ENCODE peak calls at places on chromosomes 16 and 17, in nine cellular contexts. K, A, B, V, Q, Y, C, F and J are unnamed samples.

GRCh38 chr16:27204232-27204915 is 1.0 kb downstream of the KDM8 start:
- DNase-seq in Y (peak), Q (no peak), A (no peak), F (no peak), C (no peak), B (no peak), K (no peak), V (no peak), J (no peak)

GRCh38 chr16:31451681-31452351 is 7.5 kb upstream of the ARMC5 start:
- DNase-seq in V (no peak), Q (peak), F (peak), A (peak), B (peak), C (peak), K (peak), Y (no peak), J (no peak)

GRCh38 chr16:80899804-80900592 is 95.6 kb upstream of the CDYL2 start:
- DNase-seq in C (peak), B (peak), Y (no peak), V (no peak), A (peak), K (peak), F (no peak), Q (peak), J (peak)

GRCh38 chr17:47427985-47428384 is 102.9 kb upstream of the NPEPPS start:
- DNase-seq in V (no peak), A (no peak), B (no peak), F (no peak), K (no peak), Q (no peak), C (no peak), Y (no peak), J (no peak)

GRCh38 chr17:18141210-18141803 is 32.8 kb downstream of the MYO15A start:
- DNase-seq in F (no peak), V (no peak), K (peak), Y (no peak), A (no peak), C (no peak), B (peak), Q (no peak), J (no peak)

GRCh38 chr16:86576591-86577313 is 1.6 kb upstream of the FOXL1 start:
- DNase-seq in B (no peak), A (peak), V (no peak), Y (no peak), K (no peak), Q (no peak), F (no peak), C (peak), J (no peak)

GRCh38 chr17:39979865-39980401 is 674 bp upstream of the PSMD3 start:
- DNase-seq in F (peak), V (no peak), C (no peak), B (peak), K (peak), Y (no peak), Q (no peak), A (no peak), J (no peak)

GRCh38 chr16:27748868-27749546 is 199.1 kb downstream of the KATNIP start:
- DNase-seq in C (no peak), B (peak), Q (no peak), V (peak), K (peak), Y (no peak), A (peak), F (peak), J (no peak)

GRCh38 chr17:75088902-75089417 is 1.2 kb downstream of the SLC16A5 start:
- DNase-seq in B (no peak), A (no peak), K (no peak), F (no peak), V (no peak), C (no peak), Q (no peak), Y (no peak), J (no peak)

GRCh38 chr17:69179227-69179952 is 37.7 kb upstream of the ABCA6 start:
- DNase-seq in A (no peak), C (no peak), B (peak), V (peak), K (peak), Y (no peak), Q (no peak), F (no peak), J (no peak)

GRCh38 chr17:60149691-60150582 is at the start of gene CA4:
- DNase-seq in C (peak), Q (no peak), K (peak), Y (peak), B (no peak), A (no peak), V (no peak), F (no peak), J (no peak)

GRCh38 chr17:48484256-48484655 is 46.6 kb downstream of the HOXB1 start:
- DNase-seq in Q (no peak), C (no peak), B (no peak), A (no peak), Y (no peak), K (no peak), V (no peak), F (no peak), J (no peak)

GRCh38 chr16:54286330-54287017 is at the start of gene IRX3:
- DNase-seq in F (peak), B (peak), Q (peak), Y (no peak), K (peak), C (peak), V (peak), A (no peak), J (peak)

GRCh38 chr16:27408602-27409031 is 6.6 kb downstream of the IL21R start:
- DNase-seq in F (no peak), Y (no peak), K (no peak), C (no peak), A (no peak), V (no peak), B (no peak), Q (no peak), J (peak)

GRCh38 chr16:71727545-71728324 is 3.2 kb upstream of the PHLPP2 start:
- DNase-seq in Q (no peak), B (no peak), K (no peak), F (no peak), C (no peak), V (no peak), A (no peak), Y (no peak), J (no peak)

GRCh38 chr16:27721548-27722265 is 171.8 kb downstream of the KATNIP start:
- DNase-seq in A (peak), K (peak), V (no peak), Q (peak), C (peak), F (no peak), Y (no peak), B (peak), J (peak)

GRCh38 chr16:22206847-22207714 is 1.0 kb downstream of the EEF2K start:
- DNase-seq in K (peak), F (no peak), Q (peak), C (peak), V (no peak), A (no peak), Y (peak), B (peak), J (peak)

GRCh38 chr17:40612510-40613244 is 34.9 kb downstream of the SMARCE1 start:
- DNase-seq in F (no peak), Q (no peak), V (no peak), A (no peak), B (no peak), C (no peak), K (no peak), Y (no peak), J (no peak)

GRCh38 chr17:43219001-43219400 is 7.3 kb downstream of the TMEM106A start:
- DNase-seq in V (no peak), F (no peak), C (no peak), B (no peak), Q (peak), A (no peak), Y (peak), K (no peak), J (no peak)

GRCh38 chr17:74695629-74696028 is 17.1 kb downstream of the CD300LF start:
- DNase-seq in Q (no peak), K (no peak), Y (peak), B (no peak), C (no peak), F (no peak), V (no peak), A (no peak), J (no peak)

DNA sequence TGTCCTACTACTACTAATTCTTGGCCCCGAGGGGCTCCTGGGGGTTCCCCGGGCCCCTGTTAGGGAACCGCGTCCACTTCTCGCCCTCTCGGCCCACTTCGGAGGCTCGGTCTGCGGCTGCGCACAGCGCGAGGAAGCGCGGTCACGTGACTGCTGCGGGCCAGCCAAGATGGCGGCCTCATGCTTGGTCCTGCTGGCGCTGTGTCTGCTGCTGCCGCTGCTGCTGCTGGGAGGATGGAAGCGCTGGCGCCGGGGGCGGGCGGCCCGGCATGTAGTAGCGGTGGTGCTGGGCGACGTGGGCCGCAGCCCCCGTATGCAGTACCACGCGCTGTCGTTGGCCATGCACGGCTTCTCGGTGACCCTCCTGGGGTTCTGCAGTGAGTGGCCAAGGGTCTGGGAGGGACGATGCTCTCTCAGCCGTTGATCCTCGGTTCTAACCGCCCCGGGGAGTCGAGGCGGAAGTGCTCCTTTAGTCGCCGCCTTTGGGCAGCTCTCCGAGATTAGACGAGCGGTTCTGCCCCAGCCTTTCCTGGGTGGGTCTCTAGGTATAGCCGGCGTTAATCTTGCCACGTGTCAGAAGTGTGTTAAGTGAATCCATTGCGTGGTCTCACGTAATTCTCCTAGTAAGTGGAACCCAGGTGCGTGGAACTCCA is at the start of gene ALG1:
- DNase-seq in V (peak), Y (peak), F (peak), B (peak), Q (peak), A (peak), C (peak), K (peak), J (peak)
- TF ChIP-seq CTCF in V (no peak), Y (no peak), F (no peak), B (no peak), Q (no peak), A (no peak), C (no peak), K (no peak), J (no peak)

GRCh38 chr16:66429290-66429962 is 2.3 kb downstream of the BEAN1 start:
- DNase-seq in V (no peak), K (no peak), A (no peak), B (no peak), Q (no peak), F (no peak), C (no peak), Y (no peak), J (no peak)
- TF ChIP-seq CTCF in V (peak), K (no peak), A (no peak), B (no peak), Q (no peak), F (no peak), C (no peak), Y (no peak), J (no peak)

DNA sequence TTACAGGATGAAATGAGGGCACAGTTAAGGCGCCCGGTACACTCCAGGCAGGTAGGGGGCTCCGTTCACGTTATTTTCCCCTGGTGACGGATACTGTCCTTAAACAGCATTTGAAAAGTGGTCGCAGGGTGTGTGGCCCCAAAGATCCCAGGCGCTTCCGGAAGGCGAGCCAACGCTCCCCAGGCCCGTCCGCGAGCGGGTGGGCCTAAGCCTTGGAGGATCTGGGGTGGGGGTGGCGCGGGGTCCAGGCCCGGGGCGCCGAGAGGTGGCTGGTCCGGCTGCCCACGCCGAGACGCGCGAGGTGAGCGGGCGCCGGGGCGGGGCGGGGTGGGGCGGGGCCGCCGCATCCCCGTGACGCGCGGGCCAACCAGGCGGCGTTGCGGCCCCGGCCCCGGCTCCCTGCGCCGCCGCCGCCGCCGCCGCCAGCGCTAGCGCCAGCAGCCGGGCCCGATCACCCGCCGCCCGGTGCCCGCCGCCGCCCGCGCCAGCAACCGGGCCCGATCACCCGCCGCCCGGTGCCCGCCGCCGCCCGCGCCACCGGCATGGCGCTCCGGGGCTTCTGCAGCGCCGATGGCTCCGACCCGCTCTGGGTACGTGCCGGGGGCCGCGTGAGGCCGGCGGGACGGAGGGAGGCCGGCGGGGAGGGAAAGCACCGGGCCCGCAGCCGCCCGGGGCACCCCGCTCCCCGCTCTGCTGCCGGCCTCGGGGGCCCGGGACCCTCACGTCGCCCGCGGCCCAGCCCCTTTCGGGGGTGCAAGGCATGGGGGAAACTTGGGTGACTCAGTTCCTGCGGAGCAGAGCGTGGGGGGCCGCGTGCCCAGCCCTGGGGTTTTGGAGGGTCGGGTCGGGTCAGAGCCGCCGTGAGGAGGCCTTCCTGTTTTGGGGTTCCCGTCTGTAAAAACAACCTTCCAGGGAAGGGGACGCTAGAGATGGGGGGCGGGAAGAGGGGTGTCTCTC is at the start of gene ABCC1:
- DNase-seq in C (peak), V (no peak), A (no peak), Y (peak), B (peak), F (peak), Q (peak), K (peak), J (no peak)
- TF ChIP-seq CTCF in C (no peak), V (peak), A (no peak), Y (no peak), B (no peak), F (no peak), Q (no peak), K (no peak), J (no peak)

DNA sequence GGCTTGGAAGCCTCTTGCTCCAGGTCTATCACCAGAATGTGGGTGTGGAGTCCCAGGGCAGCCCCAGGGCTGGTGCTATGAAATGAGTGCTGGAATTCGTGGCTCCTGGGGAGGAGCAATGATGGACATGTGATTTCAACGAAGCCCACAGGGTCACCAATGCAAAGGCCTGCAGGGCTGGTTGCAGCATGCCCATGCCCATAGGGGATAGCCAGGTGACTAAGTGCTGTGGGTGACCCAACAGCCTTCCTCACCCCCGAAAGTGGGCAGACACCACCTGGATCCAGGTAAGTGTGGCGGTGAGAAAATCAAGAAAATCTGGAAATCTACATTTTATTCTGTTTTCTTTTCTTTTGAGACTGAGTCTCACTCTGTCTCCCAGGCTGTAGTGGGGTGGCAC is 87.5 kb upstream of the GPRC5B start:
- DNase-seq in V (no peak), Q (no peak), C (no peak), B (no peak), K (no peak), A (no peak), F (no peak), Y (no peak), J (no peak)
- TF ChIP-seq CTCF in V (no peak), Q (no peak), C (no peak), B (no peak), K (no peak), A (no peak), F (no peak), Y (no peak), J (no peak)

DNA sequence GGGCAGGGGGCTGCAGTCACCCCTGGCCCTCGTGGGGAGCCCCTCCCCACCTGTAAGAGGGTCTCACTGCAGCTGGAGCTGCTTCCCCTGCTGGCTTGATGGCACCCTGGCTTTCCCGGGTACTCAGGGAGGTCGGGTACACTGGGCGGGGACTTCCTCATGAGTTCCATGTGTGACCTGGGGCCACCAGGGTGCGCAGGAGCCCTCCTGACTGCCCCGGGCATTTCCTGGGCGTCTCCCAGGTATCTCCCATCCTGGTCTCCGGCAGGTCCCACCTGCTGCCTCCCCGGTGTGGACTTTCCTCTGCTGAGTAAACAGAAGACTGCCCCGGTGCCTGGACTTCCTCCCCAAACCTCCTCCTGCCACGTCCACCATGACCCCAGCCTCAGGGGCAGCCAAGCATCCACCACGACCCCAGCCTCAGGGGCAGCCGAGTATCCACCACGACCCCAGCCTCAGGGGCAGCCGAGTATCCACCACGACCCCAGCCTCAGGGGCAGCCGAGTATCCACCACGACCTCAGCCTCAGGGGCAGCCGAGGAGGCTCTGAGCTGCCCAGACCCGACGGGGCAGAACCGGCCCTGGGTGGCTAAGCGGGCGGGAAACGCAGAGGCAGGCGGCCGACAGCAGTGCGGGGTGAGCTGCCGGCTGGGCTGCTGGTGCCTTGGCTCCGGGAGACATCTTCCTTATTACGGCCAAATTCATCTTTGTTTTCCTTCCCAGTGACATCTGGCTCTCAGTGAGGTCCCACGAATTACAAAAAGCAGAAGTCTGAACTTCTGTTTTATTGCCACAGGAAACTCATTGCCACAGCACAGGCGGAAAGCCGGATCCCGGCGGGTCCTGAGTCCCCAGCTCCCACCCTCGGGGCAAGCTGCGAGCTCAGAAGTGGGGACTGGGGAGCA is 40.7 kb downstream of the CBFA2T3 start:
- DNase-seq in B (no peak), Y (peak), Q (no peak), V (no peak), F (no peak), C (peak), A (no peak), K (peak), J (no peak)
- TF ChIP-seq CTCF in B (no peak), Y (peak), Q (no peak), V (no peak), F (no peak), C (no peak), A (no peak), K (peak), J (no peak)

DNA sequence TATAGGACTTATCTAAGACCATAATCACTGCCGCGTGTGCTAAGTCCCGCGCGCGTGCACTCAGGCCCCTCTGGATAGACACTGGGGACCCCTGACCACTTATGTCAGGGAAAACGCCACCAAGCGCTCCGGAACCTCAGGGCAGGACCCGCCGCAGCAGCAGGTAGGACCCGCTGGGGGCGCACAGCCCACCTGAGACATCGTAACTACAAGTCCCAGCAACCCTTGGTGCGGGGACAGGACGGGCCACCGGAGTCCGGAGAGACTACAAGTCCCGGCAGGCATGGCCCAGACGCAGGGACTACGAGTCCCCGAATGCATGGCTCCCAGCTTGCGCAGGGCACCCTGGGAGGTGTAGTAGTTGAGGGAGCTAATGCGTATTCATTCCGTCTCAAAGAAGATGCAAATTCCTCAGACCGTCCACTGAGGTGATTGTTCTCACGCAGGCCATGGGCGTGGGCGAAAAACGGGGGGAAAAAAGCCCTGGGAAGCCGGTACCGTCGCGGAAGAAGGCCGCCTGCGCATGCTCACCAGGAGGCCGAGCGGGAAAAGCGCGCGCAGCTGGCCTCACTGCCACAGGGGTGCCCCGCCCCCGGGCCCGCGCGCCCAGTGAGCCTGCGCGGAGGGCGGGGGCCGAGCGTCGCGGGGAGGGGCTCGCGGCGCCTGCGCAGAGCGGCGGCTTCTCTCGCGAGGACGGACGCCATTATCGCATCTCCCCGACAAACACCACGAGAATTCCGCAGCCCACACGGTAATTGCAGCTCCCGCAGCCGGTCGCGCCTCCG is at the start of gene BANP:
- DNase-seq in K (peak), C (peak), F (peak), A (peak), V (peak), Y (peak), B (peak), Q (peak), J (peak)
- TF ChIP-seq CTCF in K (peak), C (peak), F (no peak), A (peak), V (peak), Y (peak), B (peak), Q (peak), J (no peak)

DNA sequence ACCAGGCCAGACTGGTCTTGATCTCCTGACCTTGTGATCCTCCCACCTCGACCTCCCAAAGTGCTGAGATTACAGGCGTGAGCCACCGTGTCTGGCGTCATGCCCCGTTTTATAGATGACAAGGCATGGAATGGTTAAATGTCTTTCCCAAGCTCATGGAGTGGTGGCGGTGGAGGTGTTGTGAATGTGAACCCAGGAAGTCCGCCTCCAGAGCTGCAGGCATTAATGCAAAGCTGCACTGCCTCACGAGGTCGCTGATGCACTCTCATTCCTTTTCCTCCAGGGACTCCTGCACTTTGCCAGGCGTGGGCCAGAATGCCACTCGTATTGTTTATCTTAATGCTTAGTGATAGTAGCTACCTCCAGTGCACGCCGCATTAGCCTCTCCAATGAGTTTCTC is 149.6 kb downstream of the WWOX start:
- DNase-seq in Y (no peak), F (no peak), A (no peak), C (peak), Q (peak), V (no peak), B (no peak), K (peak), J (no peak)
- TF ChIP-seq CTCF in Y (no peak), F (no peak), A (no peak), C (no peak), Q (peak), V (peak), B (no peak), K (peak), J (no peak)